ENCODE peak calls at places on chromosome 5, in six cellular contexts. B, N, Y, H, A and W are unnamed samples.

GRCh38 chr5:173697931-173698579 is 81.6 kb upstream of the BOD1 start:
- DNase-seq in B (no peak), N (no peak), Y (no peak), H (no peak), A (no peak), W (no peak)

GRCh38 chr5:155013526-155013925 is at the start of gene KIF4B:
- DNase-seq in B (no peak), N (no peak), Y (no peak), H (no peak), A (no peak), W (no peak)

GRCh38 chr5:151786468-151786867 is 14.7 kb downstream of the G3BP1 start:
- DNase-seq in B (no peak), N (no peak), Y (no peak), H (no peak), A (no peak), W (no peak)

GRCh38 chr5:157744055-157745011 is 821 bp downstream of the LSM11 start:
- DNase-seq in B (no peak), N (no peak), Y (peak), H (no peak), A (no peak), W (no peak)

GRCh38 chr5:16809816-16810502 is 126.1 kb downstream of the MYO10 start:
- DNase-seq in B (no peak), N (peak), Y (peak), H (no peak), A (peak), W (no peak)

GRCh38 chr5:168128556-168128955 is 162.9 kb upstream of the WWC1 start:
- DNase-seq in B (no peak), N (no peak), Y (no peak), H (no peak), A (no peak), W (no peak)

GRCh38 chr5:154829589-154830218 is 20.7 kb downstream of the FAXDC2 start:
- DNase-seq in B (no peak), N (peak), Y (no peak), H (no peak), A (no peak), W (no peak)

GRCh38 chr5:93930098-93930497 is 188.7 kb upstream of the POU5F2 start:
- DNase-seq in B (no peak), N (no peak), Y (no peak), H (no peak), A (no peak), W (no peak)

GRCh38 chr5:82349651-82350050 is 71.5 kb upstream of the RPS23 start:
- DNase-seq in B (peak), N (no peak), Y (no peak), H (peak), A (no peak), W (peak)

GRCh38 chr5:16934669-16935068 is 1.4 kb downstream of the MYO10 start:
- DNase-seq in B (no peak), N (peak), Y (peak), H (no peak), A (no peak), W (no peak)

GRCh38 chr5:80754900-80755299 is 100.1 kb upstream of the DHFR start:
- DNase-seq in B (no peak), N (peak), Y (peak), H (peak), A (no peak), W (no peak)

GRCh38 chr5:75335952-75336624 is 932 bp upstream of the HMGCR start:
- DNase-seq in B (no peak), N (peak), Y (peak), H (peak), A (peak), W (no peak)

GRCh38 chr5:135179308-135179980 is 145.4 kb upstream of the PITX1 start:
- DNase-seq in B (no peak), N (no peak), Y (no peak), H (no peak), A (no peak), W (peak)

GRCh38 chr5:98713856-98714255 is 59.6 kb upstream of the RGMB start:
- DNase-seq in B (no peak), N (no peak), Y (no peak), H (no peak), A (no peak), W (no peak)

GRCh38 chr5:132134384-132134783 is 60.8 kb downstream of the CSF2 start:
- DNase-seq in B (no peak), N (peak), Y (peak), H (no peak), A (no peak), W (no peak)

GRCh38 chr5:56522972-56523371 is 289.8 kb upstream of the ANKRD55 start:
- DNase-seq in B (no peak), N (peak), Y (peak), H (no peak), A (no peak), W (no peak)

GRCh38 chr5:89417515-89417914 is 534.5 kb upstream of the MEF2C start:
- DNase-seq in B (no peak), N (no peak), Y (no peak), H (no peak), A (no peak), W (no peak)

GRCh38 chr5:118777468-118777746 is 210.9 kb downstream of the DTWD2 start:
- DNase-seq in B (no peak), N (no peak), Y (no peak), H (no peak), A (no peak), W (no peak)

GRCh38 chr5:75389430-75389829 is 52.4 kb downstream of the HMGCR start:
- DNase-seq in B (no peak), N (no peak), Y (no peak), H (no peak), A (no peak), W (no peak)

GRCh38 chr5:127506616-127507015 is 10.8 kb upstream of the PRRC1 start:
- DNase-seq in B (no peak), N (no peak), Y (no peak), H (no peak), A (no peak), W (peak)

GRCh38 chr5:172860520-172861443 is 26.7 kb downstream of the ERGIC1 start:
- DNase-seq in B (no peak), N (peak), Y (no peak), H (no peak), A (no peak), W (no peak)

GRCh38 chr5:57009811-57010210 is 57.9 kb upstream of the MIER3 start:
- DNase-seq in B (no peak), N (no peak), Y (no peak), H (no peak), A (no peak), W (no peak)

GRCh38 chr5:93789173-93790070 is 48.0 kb upstream of the POU5F2 start:
- DNase-seq in B (no peak), N (peak), Y (peak), H (no peak), A (no peak), W (no peak)

GRCh38 chr5:150774145-150774544 is 4.4 kb upstream of the SMIM3 start:
- DNase-seq in B (no peak), N (peak), Y (peak), H (no peak), A (no peak), W (no peak)

GRCh38 chr5:160133918-160134304 is 14.7 kb upstream of the PWWP2A start:
- DNase-seq in B (no peak), N (no peak), Y (no peak), H (no peak), A (no peak), W (no peak)

GRCh38 chr5:160134332-160134731 is 15.1 kb upstream of the PWWP2A start:
- DNase-seq in B (no peak), N (no peak), Y (no peak), H (no peak), A (no peak), W (no peak)

GRCh38 chr5:160129841-160130240 is 10.6 kb upstream of the PWWP2A start:
- DNase-seq in B (no peak), N (peak), Y (no peak), H (no peak), A (no peak), W (no peak)

GRCh38 chr5:160128632-160129031 is 9.4 kb upstream of the PWWP2A start:
- DNase-seq in B (no peak), N (no peak), Y (no peak), H (no peak), A (no peak), W (no peak)

GRCh38 chr5:160133071-160133917 is 14.0 kb upstream of the PWWP2A start:
- DNase-seq in B (peak), N (no peak), Y (peak), H (peak), A (no peak), W (peak)
- H4K8ac ChIP-seq in B (peak), N (peak), Y (peak), H (no peak), A (peak), W (no peak)

GRCh38 chr5:74227081-74227480 is 413.4 kb downstream of the ENC1 start:
- DNase-seq in B (no peak), N (no peak), Y (no peak), H (no peak), A (no peak), W (no peak)

GRCh38 chr5:74233091-74233490 is 407.4 kb downstream of the ENC1 start:
- DNase-seq in B (no peak), N (no peak), Y (peak), H (no peak), A (no peak), W (no peak)

GRCh38 chr5:74233571-74233970 is 407.0 kb downstream of the ENC1 start:
- DNase-seq in B (no peak), N (peak), Y (peak), H (no peak), A (no peak), W (no peak)

GRCh38 chr5:74231697-74232096 is 408.8 kb downstream of the ENC1 start:
- DNase-seq in B (no peak), N (no peak), Y (no peak), H (no peak), A (no peak), W (no peak)

DNA sequence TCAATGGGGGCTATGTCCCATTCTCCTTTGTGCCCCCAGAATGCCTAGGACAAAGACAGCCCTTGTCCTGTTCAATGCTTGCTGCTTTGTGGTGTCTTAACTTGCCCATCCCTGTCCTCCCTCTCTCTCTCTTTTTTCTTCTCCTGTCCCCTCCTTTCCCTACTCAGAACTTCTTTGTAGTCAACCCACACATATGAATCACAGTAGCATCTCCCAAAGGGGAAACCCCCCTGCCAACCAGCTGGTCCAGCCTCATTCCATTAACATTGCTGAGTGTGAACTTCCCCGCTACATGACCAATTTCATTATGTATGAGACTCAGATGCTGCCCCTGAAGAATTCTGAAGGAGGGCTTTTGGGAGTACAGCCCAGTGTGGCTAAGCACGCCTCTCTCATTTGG is 408.2 kb downstream of the ENC1 start:
- DNase-seq in B (no peak), N (peak), Y (peak), H (no peak), A (peak), W (no peak)
- H3K14ac ChIP-seq in B (no peak), N (peak), Y (no peak), H (no peak), A (peak), W (no peak)

DNA sequence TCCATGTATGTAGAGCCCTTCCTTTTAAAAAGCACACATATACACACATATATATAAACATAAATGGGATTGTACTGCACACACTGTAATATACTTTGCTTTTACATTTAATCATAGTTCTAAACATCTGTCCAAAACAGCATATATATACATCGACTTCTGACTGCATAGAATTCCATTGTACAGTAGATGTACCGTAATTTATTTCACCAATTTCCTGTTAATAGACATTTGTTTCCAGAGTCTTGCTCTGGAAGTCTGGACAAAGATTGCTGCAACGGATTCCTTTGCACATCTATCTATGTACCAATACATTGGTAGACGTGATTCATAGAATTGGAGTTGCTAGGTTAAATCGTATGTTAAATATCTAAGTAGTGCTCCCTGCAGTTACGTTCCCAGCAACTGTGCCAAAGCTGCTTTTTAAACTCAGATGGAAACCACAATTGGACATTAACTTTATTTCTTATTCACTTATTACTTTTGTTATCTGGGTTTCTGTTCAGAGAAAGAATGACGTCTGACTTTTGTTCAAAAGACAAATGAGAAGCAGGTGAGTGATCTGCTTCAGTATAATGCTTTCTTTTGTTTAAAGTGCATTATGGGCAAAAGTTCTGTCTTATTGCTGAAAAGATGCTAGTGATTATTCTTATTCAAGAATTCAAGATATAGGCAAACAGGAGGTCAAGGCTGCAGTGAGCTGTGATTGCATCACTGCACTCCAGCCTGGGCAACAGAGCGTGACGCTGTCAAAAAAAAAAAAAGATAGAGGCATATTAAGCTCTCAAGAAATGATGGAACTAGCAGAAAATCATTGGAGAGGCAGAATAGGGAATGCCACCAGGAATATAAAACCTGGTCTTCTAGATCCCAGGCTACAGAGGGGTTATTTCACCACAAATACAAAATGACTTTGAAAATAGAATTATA is 138.2 kb downstream of the FGF1 start:
- DNase-seq in B (no peak), N (no peak), Y (no peak), H (no peak), A (no peak), W (no peak)
- H4K8ac ChIP-seq in B (no peak), N (no peak), Y (no peak), H (no peak), A (no peak), W (no peak)

GRCh38 chr5:180521591-180521990 is 27.4 kb downstream of the CNOT6 start:
- DNase-seq in B (no peak), N (no peak), Y (no peak), H (no peak), A (no peak), W (no peak)
- H3K14ac ChIP-seq in B (no peak), N (no peak), Y (no peak), H (no peak), A (no peak), W (no peak)

DNA sequence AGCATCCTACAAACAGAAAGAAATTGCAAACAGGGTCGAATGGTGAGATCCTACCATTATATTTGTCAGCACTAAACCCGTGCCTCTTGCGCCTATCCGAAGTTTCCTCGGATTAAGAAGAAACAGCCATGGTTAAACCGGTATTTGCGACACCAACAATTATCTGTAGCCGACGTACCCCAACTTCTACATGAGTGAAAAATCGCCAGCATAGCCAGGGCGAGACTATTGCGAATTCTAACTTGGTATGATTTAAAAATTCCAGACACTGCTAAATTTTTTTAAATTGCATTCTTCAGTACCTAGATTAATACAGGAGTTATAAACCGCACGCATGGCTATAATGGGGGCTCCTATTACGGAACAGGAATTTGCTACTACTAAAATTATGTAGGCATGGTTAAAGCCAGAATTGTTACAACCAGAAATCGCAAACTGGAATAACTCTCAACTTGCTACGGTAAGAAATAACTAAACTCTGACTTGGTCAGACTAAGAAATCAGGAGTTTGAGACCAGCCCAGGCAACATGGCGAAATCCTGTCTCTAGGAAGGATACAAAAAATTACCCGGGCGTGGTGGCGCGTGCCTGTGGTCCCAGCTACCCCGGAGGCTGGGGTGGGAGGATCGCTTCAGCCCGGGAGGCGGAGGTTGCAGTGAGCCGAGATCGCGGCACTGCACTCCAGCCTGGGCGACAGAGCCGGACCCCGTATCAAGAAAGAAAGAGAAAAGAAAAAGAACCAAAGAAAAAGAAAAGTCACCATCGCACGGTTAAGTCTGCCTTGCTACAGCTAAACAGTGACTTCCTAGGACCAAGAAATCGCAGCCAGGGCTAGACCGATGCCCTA is 25.5 kb upstream of the ANXA2R start:
- DNase-seq in B (no peak), N (peak), Y (peak), H (peak), A (peak), W (no peak)
- H4K8ac ChIP-seq in B (peak), N (peak), Y (peak), H (no peak), A (peak), W (no peak)

GRCh38 chr5:62208218-62208852 is 97.7 kb upstream of the KIF2A start:
- DNase-seq in B (no peak), N (no peak), Y (no peak), H (no peak), A (no peak), W (no peak)
- H3K14ac ChIP-seq in B (no peak), N (no peak), Y (no peak), H (no peak), A (no peak), W (no peak)

DNA sequence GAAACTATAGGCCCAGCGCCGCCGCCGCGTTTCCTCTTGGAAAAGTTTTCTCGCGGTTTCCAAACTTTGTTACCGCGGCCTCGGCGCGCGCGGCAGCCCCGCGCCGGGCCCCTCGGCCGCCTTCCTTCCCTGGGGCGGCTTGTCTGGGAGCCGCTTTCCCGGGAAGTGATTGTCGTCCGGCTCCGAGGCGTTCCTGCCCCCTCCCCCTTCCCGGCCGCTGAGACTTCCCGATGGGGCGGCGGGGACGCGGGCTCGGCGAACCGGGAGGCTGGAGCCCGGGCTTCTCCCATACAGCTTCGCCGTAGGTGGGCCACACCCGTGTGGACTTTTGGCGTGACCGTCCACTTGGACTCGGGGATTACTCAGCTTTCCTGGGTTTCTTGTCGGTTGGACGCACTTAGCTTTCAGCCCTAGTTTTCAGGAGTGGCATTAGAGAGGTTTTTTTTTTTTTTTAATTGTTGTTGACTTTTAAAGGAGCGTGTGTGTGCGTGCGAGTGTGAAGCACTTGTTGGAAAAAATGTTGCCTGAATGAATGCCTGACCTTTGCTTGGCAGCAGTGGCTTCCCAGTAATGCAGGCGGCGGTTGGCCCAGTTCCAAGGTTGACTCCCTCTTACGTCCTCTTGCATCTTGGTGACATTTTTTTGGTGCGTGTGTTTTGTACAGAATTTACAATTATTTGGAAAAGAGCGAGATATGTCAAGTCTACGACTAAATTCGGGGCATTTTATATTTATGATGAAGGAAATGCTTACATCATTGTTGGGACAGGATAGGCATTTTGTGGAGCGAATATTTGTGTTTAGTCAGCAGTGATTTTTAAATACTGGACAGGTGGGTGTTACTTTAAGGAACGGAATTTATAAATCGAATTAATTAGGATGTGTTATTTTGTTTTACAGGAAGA is 821 bp downstream of the CTNNA1 start:
- DNase-seq in B (peak), N (peak), Y (peak), H (peak), A (peak), W (peak)
- H4K8ac ChIP-seq in B (peak), N (peak), Y (no peak), H (no peak), A (peak), W (no peak)

DNA sequence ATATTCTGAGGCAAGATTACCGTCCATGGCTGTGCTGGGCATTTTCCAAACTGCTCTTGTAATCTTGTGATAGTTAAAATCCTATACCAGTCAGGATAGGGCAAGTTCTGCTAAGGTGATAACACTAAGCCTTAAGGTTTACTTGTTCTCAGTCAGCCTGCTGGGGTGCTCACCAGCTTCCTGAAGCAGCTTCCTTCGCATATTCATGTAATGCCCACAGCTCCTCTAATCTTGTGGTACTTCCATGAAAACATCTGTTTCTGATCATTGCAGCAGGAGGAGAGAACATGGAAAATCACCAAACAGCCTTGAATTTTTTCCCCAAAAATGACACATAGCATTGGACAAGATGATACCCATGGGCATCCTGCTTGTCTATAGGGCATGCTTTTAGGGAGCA is 473.2 kb downstream of the MED10 start:
- DNase-seq in B (no peak), N (no peak), Y (no peak), H (no peak), A (no peak), W (no peak)
- H3K14ac ChIP-seq in B (no peak), N (no peak), Y (no peak), H (no peak), A (no peak), W (no peak)

GRCh38 chr5:15794117-15794985 is 294.4 kb downstream of the FBXL7 start:
- DNase-seq in B (no peak), N (peak), Y (peak), H (no peak), A (no peak), W (no peak)
- H4K8ac ChIP-seq in B (no peak), N (no peak), Y (no peak), H (no peak), A (no peak), W (no peak)